ENCODE peak calls at places on chromosome 19, in nine cellular contexts. One of them, this sample, is unnamed.

GRCh38 chr19:18457478-18458331 is 19.8 kb upstream of the ISYNA1 start:
- DNase-seq in activated T-helper 1 cell treated with Interleukin-2 at 50 U/mL for 16 hours: no peak
- DNase-seq in iPS-NIHi11: no peak
- DNase-seq in omental fat pad: no peak
- DNase-seq in stimulated activated effector memory CD8-positive, alpha-beta T cell treated with anti-CD3 and anti-CD28 coated beads, Interleukin-12 subunit alpha, Interleukin-12 subunit beta, amount 100 ng/mL, for 72 hours: no peak
- DNase-seq in Right ventricle myocardium superior: no peak
- DNase-seq in germinal center: no peak
- DNase-seq in GM06990: no peak
- DNase-seq in stimulated activated CD8-positive, alpha-beta memory T cell treated with anti-CD3 and anti-CD28 coated beads, Interleukin-7, amount 100 ng/mL, for 1 hour: no peak
- DNase-seq in this sample: no peak

GRCh38 chr19:18588611-18589379 is at the start of gene REX1BD:
- DNase-seq in activated T-helper 1 cell treated with Interleukin-2 at 50 U/mL for 16 hours: peak
- DNase-seq in iPS-NIHi11: peak
- DNase-seq in omental fat pad: no peak
- DNase-seq in stimulated activated effector memory CD8-positive, alpha-beta T cell treated with anti-CD3 and anti-CD28 coated beads, Interleukin-12 subunit alpha, Interleukin-12 subunit beta, amount 100 ng/mL, for 72 hours: peak
- DNase-seq in Right ventricle myocardium superior: peak
- DNase-seq in germinal center: peak
- DNase-seq in GM06990: peak
- DNase-seq in stimulated activated CD8-positive, alpha-beta memory T cell treated with anti-CD3 and anti-CD28 coated beads, Interleukin-7, amount 100 ng/mL, for 1 hour: peak
- DNase-seq in this sample: peak

GRCh38 chr19:661427-662196 is 1.4 kb downstream of the RNF126 start:
- DNase-seq in activated T-helper 1 cell treated with Interleukin-2 at 50 U/mL for 16 hours: peak
- DNase-seq in iPS-NIHi11: no peak
- DNase-seq in omental fat pad: no peak
- DNase-seq in stimulated activated effector memory CD8-positive, alpha-beta T cell treated with anti-CD3 and anti-CD28 coated beads, Interleukin-12 subunit alpha, Interleukin-12 subunit beta, amount 100 ng/mL, for 72 hours: peak
- DNase-seq in Right ventricle myocardium superior: no peak
- DNase-seq in germinal center: peak
- DNase-seq in GM06990: no peak
- DNase-seq in stimulated activated CD8-positive, alpha-beta memory T cell treated with anti-CD3 and anti-CD28 coated beads, Interleukin-7, amount 100 ng/mL, for 1 hour: peak
- DNase-seq in this sample: no peak

GRCh38 chr19:37980419-37980975 is 73.5 kb downstream of the SIPA1L3 start:
- DNase-seq in activated T-helper 1 cell treated with Interleukin-2 at 50 U/mL for 16 hours: no peak
- DNase-seq in iPS-NIHi11: no peak
- DNase-seq in omental fat pad: no peak
- DNase-seq in stimulated activated effector memory CD8-positive, alpha-beta T cell treated with anti-CD3 and anti-CD28 coated beads, Interleukin-12 subunit alpha, Interleukin-12 subunit beta, amount 100 ng/mL, for 72 hours: no peak
- DNase-seq in Right ventricle myocardium superior: no peak
- DNase-seq in germinal center: no peak
- DNase-seq in GM06990: no peak
- DNase-seq in stimulated activated CD8-positive, alpha-beta memory T cell treated with anti-CD3 and anti-CD28 coated beads, Interleukin-7, amount 100 ng/mL, for 1 hour: no peak
- DNase-seq in this sample: no peak

GRCh38 chr19:42246869-42247630 is 4.6 kb upstream of the GSK3A start:
- DNase-seq in activated T-helper 1 cell treated with Interleukin-2 at 50 U/mL for 16 hours: no peak
- DNase-seq in iPS-NIHi11: no peak
- DNase-seq in omental fat pad: no peak
- DNase-seq in stimulated activated effector memory CD8-positive, alpha-beta T cell treated with anti-CD3 and anti-CD28 coated beads, Interleukin-12 subunit alpha, Interleukin-12 subunit beta, amount 100 ng/mL, for 72 hours: no peak
- DNase-seq in Right ventricle myocardium superior: no peak
- DNase-seq in germinal center: no peak
- DNase-seq in GM06990: no peak
- DNase-seq in stimulated activated CD8-positive, alpha-beta memory T cell treated with anti-CD3 and anti-CD28 coated beads, Interleukin-7, amount 100 ng/mL, for 1 hour: no peak
- DNase-seq in this sample: no peak

GRCh38 chr19:39516270-39516669 is 1.3 kb downstream of the SELENOV start:
- DNase-seq in activated T-helper 1 cell treated with Interleukin-2 at 50 U/mL for 16 hours: no peak
- DNase-seq in iPS-NIHi11: no peak
- DNase-seq in omental fat pad: no peak
- DNase-seq in stimulated activated effector memory CD8-positive, alpha-beta T cell treated with anti-CD3 and anti-CD28 coated beads, Interleukin-12 subunit alpha, Interleukin-12 subunit beta, amount 100 ng/mL, for 72 hours: no peak
- DNase-seq in Right ventricle myocardium superior: no peak
- DNase-seq in germinal center: no peak
- DNase-seq in GM06990: peak
- DNase-seq in stimulated activated CD8-positive, alpha-beta memory T cell treated with anti-CD3 and anti-CD28 coated beads, Interleukin-7, amount 100 ng/mL, for 1 hour: no peak
- DNase-seq in this sample: no peak

GRCh38 chr19:50975766-50976165 is 6.4 kb upstream of the KLK6 start:
- DNase-seq in activated T-helper 1 cell treated with Interleukin-2 at 50 U/mL for 16 hours: no peak
- DNase-seq in iPS-NIHi11: peak
- DNase-seq in omental fat pad: no peak
- DNase-seq in stimulated activated effector memory CD8-positive, alpha-beta T cell treated with anti-CD3 and anti-CD28 coated beads, Interleukin-12 subunit alpha, Interleukin-12 subunit beta, amount 100 ng/mL, for 72 hours: no peak
- DNase-seq in Right ventricle myocardium superior: no peak
- DNase-seq in germinal center: no peak
- DNase-seq in GM06990: no peak
- DNase-seq in stimulated activated CD8-positive, alpha-beta memory T cell treated with anti-CD3 and anti-CD28 coated beads, Interleukin-7, amount 100 ng/mL, for 1 hour: no peak
- DNase-seq in this sample: no peak

GRCh38 chr19:33335446-33335845 is 33.1 kb upstream of the CEBPA start:
- DNase-seq in activated T-helper 1 cell treated with Interleukin-2 at 50 U/mL for 16 hours: no peak
- DNase-seq in iPS-NIHi11: no peak
- DNase-seq in omental fat pad: no peak
- DNase-seq in stimulated activated effector memory CD8-positive, alpha-beta T cell treated with anti-CD3 and anti-CD28 coated beads, Interleukin-12 subunit alpha, Interleukin-12 subunit beta, amount 100 ng/mL, for 72 hours: no peak
- DNase-seq in Right ventricle myocardium superior: no peak
- DNase-seq in germinal center: no peak
- DNase-seq in GM06990: no peak
- DNase-seq in stimulated activated CD8-positive, alpha-beta memory T cell treated with anti-CD3 and anti-CD28 coated beads, Interleukin-7, amount 100 ng/mL, for 1 hour: no peak
- DNase-seq in this sample: no peak

GRCh38 chr19:12792853-12793289 is 1.6 kb downstream of the JUNB start:
- DNase-seq in activated T-helper 1 cell treated with Interleukin-2 at 50 U/mL for 16 hours: no peak
- DNase-seq in iPS-NIHi11: no peak
- DNase-seq in omental fat pad: no peak
- DNase-seq in stimulated activated effector memory CD8-positive, alpha-beta T cell treated with anti-CD3 and anti-CD28 coated beads, Interleukin-12 subunit alpha, Interleukin-12 subunit beta, amount 100 ng/mL, for 72 hours: no peak
- DNase-seq in Right ventricle myocardium superior: no peak
- DNase-seq in germinal center: no peak
- DNase-seq in GM06990: no peak
- DNase-seq in stimulated activated CD8-positive, alpha-beta memory T cell treated with anti-CD3 and anti-CD28 coated beads, Interleukin-7, amount 100 ng/mL, for 1 hour: no peak
- DNase-seq in this sample: no peak

GRCh38 chr19:32677657-32678056 is 2.0 kb downstream of the RGS9BP start:
- DNase-seq in activated T-helper 1 cell treated with Interleukin-2 at 50 U/mL for 16 hours: no peak
- DNase-seq in iPS-NIHi11: peak
- DNase-seq in omental fat pad: no peak
- DNase-seq in stimulated activated effector memory CD8-positive, alpha-beta T cell treated with anti-CD3 and anti-CD28 coated beads, Interleukin-12 subunit alpha, Interleukin-12 subunit beta, amount 100 ng/mL, for 72 hours: no peak
- DNase-seq in Right ventricle myocardium superior: no peak
- DNase-seq in germinal center: no peak
- DNase-seq in GM06990: no peak
- DNase-seq in stimulated activated CD8-positive, alpha-beta memory T cell treated with anti-CD3 and anti-CD28 coated beads, Interleukin-7, amount 100 ng/mL, for 1 hour: no peak
- DNase-seq in this sample: no peak

GRCh38 chr19:2171349-2172145 is 7.8 kb downstream of the DOT1L start:
- DNase-seq in activated T-helper 1 cell treated with Interleukin-2 at 50 U/mL for 16 hours: peak
- DNase-seq in iPS-NIHi11: peak
- DNase-seq in omental fat pad: no peak
- DNase-seq in stimulated activated effector memory CD8-positive, alpha-beta T cell treated with anti-CD3 and anti-CD28 coated beads, Interleukin-12 subunit alpha, Interleukin-12 subunit beta, amount 100 ng/mL, for 72 hours: peak
- DNase-seq in Right ventricle myocardium superior: peak
- DNase-seq in germinal center: peak
- DNase-seq in GM06990: peak
- DNase-seq in stimulated activated CD8-positive, alpha-beta memory T cell treated with anti-CD3 and anti-CD28 coated beads, Interleukin-7, amount 100 ng/mL, for 1 hour: peak
- DNase-seq in this sample: peak

GRCh38 chr19:39846678-39847486 is 703 bp upstream of the FBL start:
- DNase-seq in activated T-helper 1 cell treated with Interleukin-2 at 50 U/mL for 16 hours: no peak
- DNase-seq in iPS-NIHi11: no peak
- DNase-seq in omental fat pad: no peak
- DNase-seq in stimulated activated effector memory CD8-positive, alpha-beta T cell treated with anti-CD3 and anti-CD28 coated beads, Interleukin-12 subunit alpha, Interleukin-12 subunit beta, amount 100 ng/mL, for 72 hours: no peak
- DNase-seq in Right ventricle myocardium superior: no peak
- DNase-seq in germinal center: no peak
- DNase-seq in GM06990: no peak
- DNase-seq in stimulated activated CD8-positive, alpha-beta memory T cell treated with anti-CD3 and anti-CD28 coated beads, Interleukin-7, amount 100 ng/mL, for 1 hour: no peak
- DNase-seq in this sample: no peak

GRCh38 chr19:2394669-2395292 is 32.6 kb downstream of the TIMM13 start:
- DNase-seq in activated T-helper 1 cell treated with Interleukin-2 at 50 U/mL for 16 hours: no peak
- DNase-seq in iPS-NIHi11: no peak
- DNase-seq in omental fat pad: no peak
- DNase-seq in stimulated activated effector memory CD8-positive, alpha-beta T cell treated with anti-CD3 and anti-CD28 coated beads, Interleukin-12 subunit alpha, Interleukin-12 subunit beta, amount 100 ng/mL, for 72 hours: no peak
- DNase-seq in Right ventricle myocardium superior: no peak
- DNase-seq in germinal center: no peak
- DNase-seq in GM06990: no peak
- DNase-seq in stimulated activated CD8-positive, alpha-beta memory T cell treated with anti-CD3 and anti-CD28 coated beads, Interleukin-7, amount 100 ng/mL, for 1 hour: no peak
- DNase-seq in this sample: no peak

GRCh38 chr19:51341976-51342580 is at the start of gene VSIG10L:
- DNase-seq in activated T-helper 1 cell treated with Interleukin-2 at 50 U/mL for 16 hours: no peak
- DNase-seq in iPS-NIHi11: no peak
- DNase-seq in omental fat pad: no peak
- DNase-seq in stimulated activated effector memory CD8-positive, alpha-beta T cell treated with anti-CD3 and anti-CD28 coated beads, Interleukin-12 subunit alpha, Interleukin-12 subunit beta, amount 100 ng/mL, for 72 hours: no peak
- DNase-seq in Right ventricle myocardium superior: peak
- DNase-seq in germinal center: no peak
- DNase-seq in GM06990: no peak
- DNase-seq in stimulated activated CD8-positive, alpha-beta memory T cell treated with anti-CD3 and anti-CD28 coated beads, Interleukin-7, amount 100 ng/mL, for 1 hour: no peak
- DNase-seq in this sample: no peak

GRCh38 chr19:44607049-44607448 is 6.3 kb upstream of the IGSF23 start:
- DNase-seq in activated T-helper 1 cell treated with Interleukin-2 at 50 U/mL for 16 hours: no peak
- DNase-seq in iPS-NIHi11: no peak
- DNase-seq in omental fat pad: no peak
- DNase-seq in stimulated activated effector memory CD8-positive, alpha-beta T cell treated with anti-CD3 and anti-CD28 coated beads, Interleukin-12 subunit alpha, Interleukin-12 subunit beta, amount 100 ng/mL, for 72 hours: no peak
- DNase-seq in Right ventricle myocardium superior: no peak
- DNase-seq in germinal center: no peak
- DNase-seq in GM06990: no peak
- DNase-seq in stimulated activated CD8-positive, alpha-beta memory T cell treated with anti-CD3 and anti-CD28 coated beads, Interleukin-7, amount 100 ng/mL, for 1 hour: no peak
- DNase-seq in this sample: no peak

GRCh38 chr19:53808710-53809125 is 15.4 kb downstream of the NLRP12 start:
- DNase-seq in activated T-helper 1 cell treated with Interleukin-2 at 50 U/mL for 16 hours: no peak
- DNase-seq in iPS-NIHi11: peak
- DNase-seq in omental fat pad: no peak
- DNase-seq in stimulated activated effector memory CD8-positive, alpha-beta T cell treated with anti-CD3 and anti-CD28 coated beads, Interleukin-12 subunit alpha, Interleukin-12 subunit beta, amount 100 ng/mL, for 72 hours: no peak
- DNase-seq in Right ventricle myocardium superior: no peak
- DNase-seq in germinal center: no peak
- DNase-seq in GM06990: no peak
- DNase-seq in stimulated activated CD8-positive, alpha-beta memory T cell treated with anti-CD3 and anti-CD28 coated beads, Interleukin-7, amount 100 ng/mL, for 1 hour: no peak
- DNase-seq in this sample: no peak

GRCh38 chr19:55304980-55305379 is 20.2 kb downstream of the TMEM150B start:
- DNase-seq in activated T-helper 1 cell treated with Interleukin-2 at 50 U/mL for 16 hours: no peak
- DNase-seq in iPS-NIHi11: peak
- DNase-seq in omental fat pad: no peak
- DNase-seq in stimulated activated effector memory CD8-positive, alpha-beta T cell treated with anti-CD3 and anti-CD28 coated beads, Interleukin-12 subunit alpha, Interleukin-12 subunit beta, amount 100 ng/mL, for 72 hours: no peak
- DNase-seq in Right ventricle myocardium superior: no peak
- DNase-seq in germinal center: no peak
- DNase-seq in GM06990: no peak
- DNase-seq in stimulated activated CD8-positive, alpha-beta memory T cell treated with anti-CD3 and anti-CD28 coated beads, Interleukin-7, amount 100 ng/mL, for 1 hour: no peak
- DNase-seq in this sample: no peak

GRCh38 chr19:18896421-18896841 is 473 bp upstream of the CERS1 start:
- DNase-seq in activated T-helper 1 cell treated with Interleukin-2 at 50 U/mL for 16 hours: no peak
- DNase-seq in iPS-NIHi11: peak
- DNase-seq in omental fat pad: no peak
- DNase-seq in stimulated activated effector memory CD8-positive, alpha-beta T cell treated with anti-CD3 and anti-CD28 coated beads, Interleukin-12 subunit alpha, Interleukin-12 subunit beta, amount 100 ng/mL, for 72 hours: no peak
- DNase-seq in Right ventricle myocardium superior: no peak
- DNase-seq in germinal center: peak
- DNase-seq in GM06990: no peak
- DNase-seq in stimulated activated CD8-positive, alpha-beta memory T cell treated with anti-CD3 and anti-CD28 coated beads, Interleukin-7, amount 100 ng/mL, for 1 hour: no peak
- DNase-seq in this sample: no peak

GRCh38 chr19:48878219-48879024 is 6.2 kb downstream of the PPP1R15A start:
- DNase-seq in activated T-helper 1 cell treated with Interleukin-2 at 50 U/mL for 16 hours: no peak
- DNase-seq in iPS-NIHi11: no peak
- DNase-seq in omental fat pad: no peak
- DNase-seq in stimulated activated effector memory CD8-positive, alpha-beta T cell treated with anti-CD3 and anti-CD28 coated beads, Interleukin-12 subunit alpha, Interleukin-12 subunit beta, amount 100 ng/mL, for 72 hours: no peak
- DNase-seq in Right ventricle myocardium superior: peak
- DNase-seq in germinal center: no peak
- DNase-seq in GM06990: no peak
- DNase-seq in stimulated activated CD8-positive, alpha-beta memory T cell treated with anti-CD3 and anti-CD28 coated beads, Interleukin-7, amount 100 ng/mL, for 1 hour: no peak
- DNase-seq in this sample: no peak

GRCh38 chr19:5880604-5881078 is 10.3 kb upstream of the FUT5 start:
- DNase-seq in activated T-helper 1 cell treated with Interleukin-2 at 50 U/mL for 16 hours: no peak
- DNase-seq in iPS-NIHi11: peak
- DNase-seq in omental fat pad: peak
- DNase-seq in stimulated activated effector memory CD8-positive, alpha-beta T cell treated with anti-CD3 and anti-CD28 coated beads, Interleukin-12 subunit alpha, Interleukin-12 subunit beta, amount 100 ng/mL, for 72 hours: no peak
- DNase-seq in Right ventricle myocardium superior: peak
- DNase-seq in germinal center: no peak
- DNase-seq in GM06990: no peak
- DNase-seq in stimulated activated CD8-positive, alpha-beta memory T cell treated with anti-CD3 and anti-CD28 coated beads, Interleukin-7, amount 100 ng/mL, for 1 hour: no peak
- DNase-seq in this sample: no peak

GRCh38 chr19:1265611-1266115 is 3.5 kb upstream of the CIRBP start:
- DNase-seq in activated T-helper 1 cell treated with Interleukin-2 at 50 U/mL for 16 hours: no peak
- DNase-seq in iPS-NIHi11: no peak
- DNase-seq in omental fat pad: no peak
- DNase-seq in stimulated activated effector memory CD8-positive, alpha-beta T cell treated with anti-CD3 and anti-CD28 coated beads, Interleukin-12 subunit alpha, Interleukin-12 subunit beta, amount 100 ng/mL, for 72 hours: no peak
- DNase-seq in Right ventricle myocardium superior: peak
- DNase-seq in germinal center: no peak
- DNase-seq in GM06990: peak
- DNase-seq in stimulated activated CD8-positive, alpha-beta memory T cell treated with anti-CD3 and anti-CD28 coated beads, Interleukin-7, amount 100 ng/mL, for 1 hour: no peak
- DNase-seq in this sample: peak

GRCh38 chr19:33232656-33233055 is 7.0 kb upstream of the SLC7A10 start:
- DNase-seq in activated T-helper 1 cell treated with Interleukin-2 at 50 U/mL for 16 hours: no peak
- DNase-seq in iPS-NIHi11: no peak
- DNase-seq in omental fat pad: no peak
- DNase-seq in stimulated activated effector memory CD8-positive, alpha-beta T cell treated with anti-CD3 and anti-CD28 coated beads, Interleukin-12 subunit alpha, Interleukin-12 subunit beta, amount 100 ng/mL, for 72 hours: no peak
- DNase-seq in Right ventricle myocardium superior: no peak
- DNase-seq in germinal center: no peak
- DNase-seq in GM06990: no peak
- DNase-seq in stimulated activated CD8-positive, alpha-beta memory T cell treated with anti-CD3 and anti-CD28 coated beads, Interleukin-7, amount 100 ng/mL, for 1 hour: no peak
- DNase-seq in this sample: no peak

GRCh38 chr19:33796164-33797100 is at the start of gene KCTD15:
- DNase-seq in activated T-helper 1 cell treated with Interleukin-2 at 50 U/mL for 16 hours: no peak
- DNase-seq in iPS-NIHi11: peak
- DNase-seq in omental fat pad: no peak
- DNase-seq in stimulated activated effector memory CD8-positive, alpha-beta T cell treated with anti-CD3 and anti-CD28 coated beads, Interleukin-12 subunit alpha, Interleukin-12 subunit beta, amount 100 ng/mL, for 72 hours: peak
- DNase-seq in Right ventricle myocardium superior: peak
- DNase-seq in germinal center: no peak
- DNase-seq in GM06990: no peak
- DNase-seq in stimulated activated CD8-positive, alpha-beta memory T cell treated with anti-CD3 and anti-CD28 coated beads, Interleukin-7, amount 100 ng/mL, for 1 hour: no peak
- DNase-seq in this sample: peak

GRCh38 chr19:11446652-11447301 is 11.3 kb downstream of the PRKCSH start:
- DNase-seq in activated T-helper 1 cell treated with Interleukin-2 at 50 U/mL for 16 hours: peak
- DNase-seq in iPS-NIHi11: peak
- DNase-seq in omental fat pad: no peak
- DNase-seq in stimulated activated effector memory CD8-positive, alpha-beta T cell treated with anti-CD3 and anti-CD28 coated beads, Interleukin-12 subunit alpha, Interleukin-12 subunit beta, amount 100 ng/mL, for 72 hours: peak
- DNase-seq in Right ventricle myocardium superior: peak
- DNase-seq in germinal center: peak
- DNase-seq in GM06990: no peak
- DNase-seq in stimulated activated CD8-positive, alpha-beta memory T cell treated with anti-CD3 and anti-CD28 coated beads, Interleukin-7, amount 100 ng/mL, for 1 hour: peak
- DNase-seq in this sample: peak

GRCh38 chr19:30273184-30273583 is 99.0 kb upstream of the ZNF536 start:
- DNase-seq in activated T-helper 1 cell treated with Interleukin-2 at 50 U/mL for 16 hours: no peak
- DNase-seq in iPS-NIHi11: no peak
- DNase-seq in omental fat pad: no peak
- DNase-seq in stimulated activated effector memory CD8-positive, alpha-beta T cell treated with anti-CD3 and anti-CD28 coated beads, Interleukin-12 subunit alpha, Interleukin-12 subunit beta, amount 100 ng/mL, for 72 hours: no peak
- DNase-seq in Right ventricle myocardium superior: no peak
- DNase-seq in germinal center: no peak
- DNase-seq in GM06990: no peak
- DNase-seq in stimulated activated CD8-positive, alpha-beta memory T cell treated with anti-CD3 and anti-CD28 coated beads, Interleukin-7, amount 100 ng/mL, for 1 hour: no peak
- DNase-seq in this sample: no peak

GRCh38 chr19:6800991-6801396 is 28.5 kb downstream of the VAV1 start:
- DNase-seq in activated T-helper 1 cell treated with Interleukin-2 at 50 U/mL for 16 hours: no peak
- DNase-seq in iPS-NIHi11: no peak
- DNase-seq in omental fat pad: no peak
- DNase-seq in stimulated activated effector memory CD8-positive, alpha-beta T cell treated with anti-CD3 and anti-CD28 coated beads, Interleukin-12 subunit alpha, Interleukin-12 subunit beta, amount 100 ng/mL, for 72 hours: no peak
- DNase-seq in Right ventricle myocardium superior: no peak
- DNase-seq in germinal center: peak
- DNase-seq in GM06990: no peak
- DNase-seq in stimulated activated CD8-positive, alpha-beta memory T cell treated with anti-CD3 and anti-CD28 coated beads, Interleukin-7, amount 100 ng/mL, for 1 hour: no peak
- DNase-seq in this sample: no peak

GRCh38 chr19:8336072-8336569 is 6.9 kb downstream of the KANK3 start:
- DNase-seq in activated T-helper 1 cell treated with Interleukin-2 at 50 U/mL for 16 hours: no peak
- DNase-seq in iPS-NIHi11: no peak
- DNase-seq in omental fat pad: no peak
- DNase-seq in stimulated activated effector memory CD8-positive, alpha-beta T cell treated with anti-CD3 and anti-CD28 coated beads, Interleukin-12 subunit alpha, Interleukin-12 subunit beta, amount 100 ng/mL, for 72 hours: no peak
- DNase-seq in Right ventricle myocardium superior: no peak
- DNase-seq in germinal center: no peak
- DNase-seq in GM06990: no peak
- DNase-seq in stimulated activated CD8-positive, alpha-beta memory T cell treated with anti-CD3 and anti-CD28 coated beads, Interleukin-7, amount 100 ng/mL, for 1 hour: no peak
- DNase-seq in this sample: no peak

This sample was measured in activated B cell treated with CpG ODN at 0.5 μM for 24 hours.